ENCODE peak calls at places on chromosome 18, in nine cellular contexts. K is Ammon's horn, P is transverse colon, O is sigmoid colon, H is left cardiac atrium, D is astrocyte of the cerebellum, V is lower leg skin, C is type B pancreatic cell, S is posterior vena cava. G is an unnamed sample.

GRCh38 chr18:48321121-48321520 is 88.1 kb downstream of the ZBTB7C start:
- DNase-seq in K (no peak), P (no peak), O (no peak), H (no peak), D (no peak), V (no peak), C (no peak), S (peak), G (no peak)

GRCh38 chr18:34224423-34225217 is at the start of gene NOL4:
- DNase-seq in K (peak), P (peak), O (peak), H (peak), D (peak), V (no peak), C (peak), S (peak), G (no peak)

GRCh38 chr18:61855127-61855991 is 37.4 kb downstream of the RNF152 start:
- DNase-seq in K (no peak), P (no peak), O (no peak), H (peak), D (no peak), V (no peak), C (no peak), S (no peak), G (no peak)

GRCh38 chr18:56245856-56246575 is 392.4 kb downstream of the TXNL1 start:
- DNase-seq in K (no peak), P (no peak), O (no peak), H (no peak), D (peak), V (no peak), C (no peak), S (no peak), G (no peak)

GRCh38 chr18:5543854-5544389 is at the start of gene EPB41L3:
- DNase-seq in K (peak), P (peak), O (peak), H (peak), D (no peak), V (no peak), C (peak), S (peak), G (no peak)

GRCh38 chr18:32763306-32763705 is 9.5 kb downstream of the KLHL14 start:
- DNase-seq in K (no peak), P (no peak), O (no peak), H (no peak), D (no peak), V (no peak), C (no peak), S (no peak), G (no peak)

GRCh38 chr18:58991127-58991798 is 126.6 kb downstream of the ZNF532 start:
- DNase-seq in K (no peak), P (no peak), O (no peak), H (no peak), D (no peak), V (no peak), C (no peak), S (no peak), G (no peak)

GRCh38 chr18:2368102-2368501 is 203.2 kb downstream of the METTL4 start:
- DNase-seq in K (no peak), P (no peak), O (no peak), H (no peak), D (no peak), V (no peak), C (no peak), S (no peak), G (no peak)

GRCh38 chr18:78724214-78724834 is 255.3 kb upstream of the SALL3 start:
- DNase-seq in K (no peak), P (no peak), O (peak), H (no peak), D (no peak), V (no peak), C (peak), S (peak), G (no peak)

GRCh38 chr18:48022531-48023330 is 92.3 kb upstream of the SMAD2 start:
- DNase-seq in K (peak), P (no peak), O (peak), H (no peak), D (no peak), V (no peak), C (no peak), S (peak), G (peak)

G was measured in stimulated activated naive CD4-positive, alpha-beta T cell.